ENCODE peak calls at places on chromosomes 5 and 9, in five cellular contexts. One of them, this sample, is unnamed.

GRCh38 chr5:135878156-135878620 is 17.5 kb downstream of the IL9 start:
- DNase-seq in aorta: no peak
- DNase-seq in activated CD4-positive, alpha-beta T cell treated with anti-CD3 and anti-CD28 coated beads, Interleukin-2, amount 50 U/mL, for 1 hour: no peak
- DNase-seq in T-helper 9 cell: no peak
- DNase-seq in stimulated activated CD4-positive, alpha-beta T cell treated with anti-CD3 and anti-CD28 coated beads, Interleukin-1b, Interleukin-23, amount 100 ng/mL, for 48 hours: no peak
- DNase-seq in this sample: no peak

GRCh38 chr5:154134499-154134898 is 56.0 kb upstream of the GALNT10 start:
- DNase-seq in aorta: no peak
- DNase-seq in activated CD4-positive, alpha-beta T cell treated with anti-CD3 and anti-CD28 coated beads, Interleukin-2, amount 50 U/mL, for 1 hour: no peak
- DNase-seq in T-helper 9 cell: no peak
- DNase-seq in stimulated activated CD4-positive, alpha-beta T cell treated with anti-CD3 and anti-CD28 coated beads, Interleukin-1b, Interleukin-23, amount 100 ng/mL, for 48 hours: no peak
- DNase-seq in this sample: no peak

GRCh38 chr5:149632311-149633251 is 51.3 kb downstream of the ARHGEF37 start:
- DNase-seq in aorta: no peak
- DNase-seq in activated CD4-positive, alpha-beta T cell treated with anti-CD3 and anti-CD28 coated beads, Interleukin-2, amount 50 U/mL, for 1 hour: no peak
- DNase-seq in T-helper 9 cell: no peak
- DNase-seq in stimulated activated CD4-positive, alpha-beta T cell treated with anti-CD3 and anti-CD28 coated beads, Interleukin-1b, Interleukin-23, amount 100 ng/mL, for 48 hours: no peak
- DNase-seq in this sample: no peak

GRCh38 chr9:3628239-3628638 is 102.4 kb upstream of the RFX3 start:
- DNase-seq in aorta: no peak
- DNase-seq in activated CD4-positive, alpha-beta T cell treated with anti-CD3 and anti-CD28 coated beads, Interleukin-2, amount 50 U/mL, for 1 hour: no peak
- DNase-seq in T-helper 9 cell: no peak
- DNase-seq in stimulated activated CD4-positive, alpha-beta T cell treated with anti-CD3 and anti-CD28 coated beads, Interleukin-1b, Interleukin-23, amount 100 ng/mL, for 48 hours: no peak
- DNase-seq in this sample: no peak

GRCh38 chr5:67552773-67553172 is 356.2 kb upstream of the CD180 start:
- DNase-seq in aorta: no peak
- DNase-seq in activated CD4-positive, alpha-beta T cell treated with anti-CD3 and anti-CD28 coated beads, Interleukin-2, amount 50 U/mL, for 1 hour: no peak
- DNase-seq in T-helper 9 cell: no peak
- DNase-seq in stimulated activated CD4-positive, alpha-beta T cell treated with anti-CD3 and anti-CD28 coated beads, Interleukin-1b, Interleukin-23, amount 100 ng/mL, for 48 hours: no peak
- DNase-seq in this sample: no peak

GRCh38 chr9:4145482-4145881 is 154.4 kb downstream of the GLIS3 start:
- DNase-seq in aorta: no peak
- DNase-seq in activated CD4-positive, alpha-beta T cell treated with anti-CD3 and anti-CD28 coated beads, Interleukin-2, amount 50 U/mL, for 1 hour: no peak
- DNase-seq in T-helper 9 cell: no peak
- DNase-seq in stimulated activated CD4-positive, alpha-beta T cell treated with anti-CD3 and anti-CD28 coated beads, Interleukin-1b, Interleukin-23, amount 100 ng/mL, for 48 hours: no peak
- DNase-seq in this sample: no peak

GRCh38 chr5:140246378-140247122 is 56.4 kb downstream of the PFDN1 start:
- DNase-seq in aorta: no peak
- DNase-seq in activated CD4-positive, alpha-beta T cell treated with anti-CD3 and anti-CD28 coated beads, Interleukin-2, amount 50 U/mL, for 1 hour: no peak
- DNase-seq in T-helper 9 cell: no peak
- DNase-seq in stimulated activated CD4-positive, alpha-beta T cell treated with anti-CD3 and anti-CD28 coated beads, Interleukin-1b, Interleukin-23, amount 100 ng/mL, for 48 hours: no peak
- DNase-seq in this sample: no peak

GRCh38 chr5:6443326-6443725 is 5.3 kb upstream of the UBE2QL1 start:
- DNase-seq in aorta: no peak
- DNase-seq in activated CD4-positive, alpha-beta T cell treated with anti-CD3 and anti-CD28 coated beads, Interleukin-2, amount 50 U/mL, for 1 hour: no peak
- DNase-seq in T-helper 9 cell: no peak
- DNase-seq in stimulated activated CD4-positive, alpha-beta T cell treated with anti-CD3 and anti-CD28 coated beads, Interleukin-1b, Interleukin-23, amount 100 ng/mL, for 48 hours: no peak
- DNase-seq in this sample: no peak

GRCh38 chr5:57066921-57067914 is 106.6 kb upstream of the GPBP1 start:
- DNase-seq in aorta: no peak
- DNase-seq in activated CD4-positive, alpha-beta T cell treated with anti-CD3 and anti-CD28 coated beads, Interleukin-2, amount 50 U/mL, for 1 hour: no peak
- DNase-seq in T-helper 9 cell: no peak
- DNase-seq in stimulated activated CD4-positive, alpha-beta T cell treated with anti-CD3 and anti-CD28 coated beads, Interleukin-1b, Interleukin-23, amount 100 ng/mL, for 48 hours: no peak
- DNase-seq in this sample: no peak

GRCh38 chr9:99133145-99133544 is 28.2 kb downstream of the TGFBR1 start:
- DNase-seq in aorta: no peak
- DNase-seq in activated CD4-positive, alpha-beta T cell treated with anti-CD3 and anti-CD28 coated beads, Interleukin-2, amount 50 U/mL, for 1 hour: no peak
- DNase-seq in T-helper 9 cell: no peak
- DNase-seq in stimulated activated CD4-positive, alpha-beta T cell treated with anti-CD3 and anti-CD28 coated beads, Interleukin-1b, Interleukin-23, amount 100 ng/mL, for 48 hours: no peak
- DNase-seq in this sample: no peak

GRCh38 chr5:79850316-79850822 is 140.7 kb downstream of the MTX3 start:
- DNase-seq in aorta: no peak
- DNase-seq in activated CD4-positive, alpha-beta T cell treated with anti-CD3 and anti-CD28 coated beads, Interleukin-2, amount 50 U/mL, for 1 hour: no peak
- DNase-seq in T-helper 9 cell: no peak
- DNase-seq in stimulated activated CD4-positive, alpha-beta T cell treated with anti-CD3 and anti-CD28 coated beads, Interleukin-1b, Interleukin-23, amount 100 ng/mL, for 48 hours: no peak
- DNase-seq in this sample: no peak

GRCh38 chr5:126988021-126988569 is 42.3 kb downstream of the MARCHF3 start:
- DNase-seq in aorta: no peak
- DNase-seq in activated CD4-positive, alpha-beta T cell treated with anti-CD3 and anti-CD28 coated beads, Interleukin-2, amount 50 U/mL, for 1 hour: no peak
- DNase-seq in T-helper 9 cell: no peak
- DNase-seq in stimulated activated CD4-positive, alpha-beta T cell treated with anti-CD3 and anti-CD28 coated beads, Interleukin-1b, Interleukin-23, amount 100 ng/mL, for 48 hours: peak
- DNase-seq in this sample: no peak

GRCh38 chr9:3873818-3874217 is 348.0 kb upstream of the RFX3 start:
- DNase-seq in aorta: no peak
- DNase-seq in activated CD4-positive, alpha-beta T cell treated with anti-CD3 and anti-CD28 coated beads, Interleukin-2, amount 50 U/mL, for 1 hour: no peak
- DNase-seq in T-helper 9 cell: no peak
- DNase-seq in stimulated activated CD4-positive, alpha-beta T cell treated with anti-CD3 and anti-CD28 coated beads, Interleukin-1b, Interleukin-23, amount 100 ng/mL, for 48 hours: no peak
- DNase-seq in this sample: no peak

GRCh38 chr9:75588808-75589207 is 301.7 kb upstream of the PCSK5 start:
- DNase-seq in aorta: no peak
- DNase-seq in activated CD4-positive, alpha-beta T cell treated with anti-CD3 and anti-CD28 coated beads, Interleukin-2, amount 50 U/mL, for 1 hour: no peak
- DNase-seq in T-helper 9 cell: no peak
- DNase-seq in stimulated activated CD4-positive, alpha-beta T cell treated with anti-CD3 and anti-CD28 coated beads, Interleukin-1b, Interleukin-23, amount 100 ng/mL, for 48 hours: no peak
- DNase-seq in this sample: no peak

GRCh38 chr9:27168496-27168895 is 59.5 kb downstream of the TEK start:
- DNase-seq in aorta: no peak
- DNase-seq in activated CD4-positive, alpha-beta T cell treated with anti-CD3 and anti-CD28 coated beads, Interleukin-2, amount 50 U/mL, for 1 hour: no peak
- DNase-seq in T-helper 9 cell: no peak
- DNase-seq in stimulated activated CD4-positive, alpha-beta T cell treated with anti-CD3 and anti-CD28 coated beads, Interleukin-1b, Interleukin-23, amount 100 ng/mL, for 48 hours: no peak
- DNase-seq in this sample: no peak

GRCh38 chr9:131670247-131670681 is 69.6 kb downstream of the RAPGEF1 start:
- DNase-seq in aorta: no peak
- DNase-seq in activated CD4-positive, alpha-beta T cell treated with anti-CD3 and anti-CD28 coated beads, Interleukin-2, amount 50 U/mL, for 1 hour: no peak
- DNase-seq in T-helper 9 cell: no peak
- DNase-seq in stimulated activated CD4-positive, alpha-beta T cell treated with anti-CD3 and anti-CD28 coated beads, Interleukin-1b, Interleukin-23, amount 100 ng/mL, for 48 hours: no peak
- DNase-seq in this sample: no peak

GRCh38 chr9:133700861-133701320 is 37.3 kb downstream of the SARDH start:
- DNase-seq in aorta: peak
- DNase-seq in activated CD4-positive, alpha-beta T cell treated with anti-CD3 and anti-CD28 coated beads, Interleukin-2, amount 50 U/mL, for 1 hour: no peak
- DNase-seq in T-helper 9 cell: no peak
- DNase-seq in stimulated activated CD4-positive, alpha-beta T cell treated with anti-CD3 and anti-CD28 coated beads, Interleukin-1b, Interleukin-23, amount 100 ng/mL, for 48 hours: no peak
- DNase-seq in this sample: no peak

GRCh38 chr9:19643875-19644274 is 145.0 kb downstream of the SLC24A2 start:
- DNase-seq in aorta: no peak
- DNase-seq in activated CD4-positive, alpha-beta T cell treated with anti-CD3 and anti-CD28 coated beads, Interleukin-2, amount 50 U/mL, for 1 hour: no peak
- DNase-seq in T-helper 9 cell: no peak
- DNase-seq in stimulated activated CD4-positive, alpha-beta T cell treated with anti-CD3 and anti-CD28 coated beads, Interleukin-1b, Interleukin-23, amount 100 ng/mL, for 48 hours: no peak
- DNase-seq in this sample: no peak

GRCh38 chr9:95670122-95670521 is 153.4 kb upstream of the PTCH1 start:
- DNase-seq in aorta: no peak
- DNase-seq in activated CD4-positive, alpha-beta T cell treated with anti-CD3 and anti-CD28 coated beads, Interleukin-2, amount 50 U/mL, for 1 hour: no peak
- DNase-seq in T-helper 9 cell: no peak
- DNase-seq in stimulated activated CD4-positive, alpha-beta T cell treated with anti-CD3 and anti-CD28 coated beads, Interleukin-1b, Interleukin-23, amount 100 ng/mL, for 48 hours: no peak
- DNase-seq in this sample: no peak

GRCh38 chr5:93403529-93403928 is 177.5 kb downstream of the NR2F1-AS1 start:
- DNase-seq in aorta: no peak
- DNase-seq in activated CD4-positive, alpha-beta T cell treated with anti-CD3 and anti-CD28 coated beads, Interleukin-2, amount 50 U/mL, for 1 hour: no peak
- DNase-seq in T-helper 9 cell: no peak
- DNase-seq in stimulated activated CD4-positive, alpha-beta T cell treated with anti-CD3 and anti-CD28 coated beads, Interleukin-1b, Interleukin-23, amount 100 ng/mL, for 48 hours: no peak
- DNase-seq in this sample: no peak

GRCh38 chr9:98917691-98918487 is 25.8 kb upstream of the COL15A1 start:
- DNase-seq in aorta: no peak
- DNase-seq in activated CD4-positive, alpha-beta T cell treated with anti-CD3 and anti-CD28 coated beads, Interleukin-2, amount 50 U/mL, for 1 hour: no peak
- DNase-seq in T-helper 9 cell: no peak
- DNase-seq in stimulated activated CD4-positive, alpha-beta T cell treated with anti-CD3 and anti-CD28 coated beads, Interleukin-1b, Interleukin-23, amount 100 ng/mL, for 48 hours: no peak
- DNase-seq in this sample: no peak

GRCh38 chr5:60843693-60844428 is at the start of gene ELOVL7:
- DNase-seq in aorta: peak
- DNase-seq in activated CD4-positive, alpha-beta T cell treated with anti-CD3 and anti-CD28 coated beads, Interleukin-2, amount 50 U/mL, for 1 hour: peak
- DNase-seq in T-helper 9 cell: no peak
- DNase-seq in stimulated activated CD4-positive, alpha-beta T cell treated with anti-CD3 and anti-CD28 coated beads, Interleukin-1b, Interleukin-23, amount 100 ng/mL, for 48 hours: peak
- DNase-seq in this sample: no peak

GRCh38 chr9:135239100-135239768 is 151.8 kb downstream of the OLFM1 start:
- DNase-seq in aorta: peak
- DNase-seq in activated CD4-positive, alpha-beta T cell treated with anti-CD3 and anti-CD28 coated beads, Interleukin-2, amount 50 U/mL, for 1 hour: no peak
- DNase-seq in T-helper 9 cell: no peak
- DNase-seq in stimulated activated CD4-positive, alpha-beta T cell treated with anti-CD3 and anti-CD28 coated beads, Interleukin-1b, Interleukin-23, amount 100 ng/mL, for 48 hours: no peak
- DNase-seq in this sample: no peak

GRCh38 chr9:77807846-77808749 is 160.0 kb upstream of the GNA14 start:
- DNase-seq in aorta: no peak
- DNase-seq in activated CD4-positive, alpha-beta T cell treated with anti-CD3 and anti-CD28 coated beads, Interleukin-2, amount 50 U/mL, for 1 hour: no peak
- DNase-seq in T-helper 9 cell: no peak
- DNase-seq in stimulated activated CD4-positive, alpha-beta T cell treated with anti-CD3 and anti-CD28 coated beads, Interleukin-1b, Interleukin-23, amount 100 ng/mL, for 48 hours: no peak
- DNase-seq in this sample: no peak

GRCh38 chr9:134412298-134412711 is 86.0 kb downstream of the RXRA start:
- DNase-seq in aorta: no peak
- DNase-seq in activated CD4-positive, alpha-beta T cell treated with anti-CD3 and anti-CD28 coated beads, Interleukin-2, amount 50 U/mL, for 1 hour: no peak
- DNase-seq in T-helper 9 cell: no peak
- DNase-seq in stimulated activated CD4-positive, alpha-beta T cell treated with anti-CD3 and anti-CD28 coated beads, Interleukin-1b, Interleukin-23, amount 100 ng/mL, for 48 hours: no peak
- DNase-seq in this sample: no peak

GRCh38 chr5:150441813-150442698 is 7.5 kb downstream of the RPS14 start:
- DNase-seq in aorta: no peak
- DNase-seq in activated CD4-positive, alpha-beta T cell treated with anti-CD3 and anti-CD28 coated beads, Interleukin-2, amount 50 U/mL, for 1 hour: no peak
- DNase-seq in T-helper 9 cell: no peak
- DNase-seq in stimulated activated CD4-positive, alpha-beta T cell treated with anti-CD3 and anti-CD28 coated beads, Interleukin-1b, Interleukin-23, amount 100 ng/mL, for 48 hours: no peak
- DNase-seq in this sample: no peak

GRCh38 chr9:98287383-98287782 is 31.9 kb upstream of the TBC1D2 start:
- DNase-seq in aorta: no peak
- DNase-seq in activated CD4-positive, alpha-beta T cell treated with anti-CD3 and anti-CD28 coated beads, Interleukin-2, amount 50 U/mL, for 1 hour: no peak
- DNase-seq in T-helper 9 cell: no peak
- DNase-seq in stimulated activated CD4-positive, alpha-beta T cell treated with anti-CD3 and anti-CD28 coated beads, Interleukin-1b, Interleukin-23, amount 100 ng/mL, for 48 hours: no peak
- DNase-seq in this sample: no peak

GRCh38 chr5:132661231-132662003 is 3.4 kb downstream of the IL13 start:
- DNase-seq in aorta: peak
- DNase-seq in activated CD4-positive, alpha-beta T cell treated with anti-CD3 and anti-CD28 coated beads, Interleukin-2, amount 50 U/mL, for 1 hour: no peak
- DNase-seq in T-helper 9 cell: no peak
- DNase-seq in stimulated activated CD4-positive, alpha-beta T cell treated with anti-CD3 and anti-CD28 coated beads, Interleukin-1b, Interleukin-23, amount 100 ng/mL, for 48 hours: no peak
- DNase-seq in this sample: no peak

GRCh38 chr5:35773936-35774335 is 82.8 kb upstream of the IL7R start:
- DNase-seq in aorta: no peak
- DNase-seq in activated CD4-positive, alpha-beta T cell treated with anti-CD3 and anti-CD28 coated beads, Interleukin-2, amount 50 U/mL, for 1 hour: no peak
- DNase-seq in T-helper 9 cell: no peak
- DNase-seq in stimulated activated CD4-positive, alpha-beta T cell treated with anti-CD3 and anti-CD28 coated beads, Interleukin-1b, Interleukin-23, amount 100 ng/mL, for 48 hours: peak
- DNase-seq in this sample: no peak

GRCh38 chr5:96572864-96573512 is 89.2 kb upstream of the CAST start:
- DNase-seq in aorta: no peak
- DNase-seq in activated CD4-positive, alpha-beta T cell treated with anti-CD3 and anti-CD28 coated beads, Interleukin-2, amount 50 U/mL, for 1 hour: no peak
- DNase-seq in T-helper 9 cell: no peak
- DNase-seq in stimulated activated CD4-positive, alpha-beta T cell treated with anti-CD3 and anti-CD28 coated beads, Interleukin-1b, Interleukin-23, amount 100 ng/mL, for 48 hours: no peak
- DNase-seq in this sample: no peak

GRCh38 chr9:21996438-21996837 is 1.8 kb downstream of the CDKN2B-AS1 start:
- DNase-seq in aorta: no peak
- DNase-seq in activated CD4-positive, alpha-beta T cell treated with anti-CD3 and anti-CD28 coated beads, Interleukin-2, amount 50 U/mL, for 1 hour: no peak
- DNase-seq in T-helper 9 cell: no peak
- DNase-seq in stimulated activated CD4-positive, alpha-beta T cell treated with anti-CD3 and anti-CD28 coated beads, Interleukin-1b, Interleukin-23, amount 100 ng/mL, for 48 hours: no peak
- DNase-seq in this sample: no peak

GRCh38 chr9:97766092-97766491 is 69.0 kb upstream of the XPA start:
- DNase-seq in aorta: no peak
- DNase-seq in activated CD4-positive, alpha-beta T cell treated with anti-CD3 and anti-CD28 coated beads, Interleukin-2, amount 50 U/mL, for 1 hour: no peak
- DNase-seq in T-helper 9 cell: no peak
- DNase-seq in stimulated activated CD4-positive, alpha-beta T cell treated with anti-CD3 and anti-CD28 coated beads, Interleukin-1b, Interleukin-23, amount 100 ng/mL, for 48 hours: no peak
- DNase-seq in this sample: no peak

GRCh38 chr5:88768411-88768810 is 114.6 kb downstream of the MEF2C start:
- DNase-seq in aorta: no peak
- DNase-seq in activated CD4-positive, alpha-beta T cell treated with anti-CD3 and anti-CD28 coated beads, Interleukin-2, amount 50 U/mL, for 1 hour: no peak
- DNase-seq in T-helper 9 cell: no peak
- DNase-seq in stimulated activated CD4-positive, alpha-beta T cell treated with anti-CD3 and anti-CD28 coated beads, Interleukin-1b, Interleukin-23, amount 100 ng/mL, for 48 hours: no peak
- DNase-seq in this sample: no peak

GRCh38 chr5:92552206-92553160 is 1028.5 kb downstream of the NR2F1-AS1 start:
- DNase-seq in aorta: no peak
- DNase-seq in activated CD4-positive, alpha-beta T cell treated with anti-CD3 and anti-CD28 coated beads, Interleukin-2, amount 50 U/mL, for 1 hour: no peak
- DNase-seq in T-helper 9 cell: no peak
- DNase-seq in stimulated activated CD4-positive, alpha-beta T cell treated with anti-CD3 and anti-CD28 coated beads, Interleukin-1b, Interleukin-23, amount 100 ng/mL, for 48 hours: no peak
- DNase-seq in this sample: no peak

GRCh38 chr9:133558191-133559126 is 24.0 kb downstream of the ADAMTSL2 start:
- DNase-seq in aorta: no peak
- DNase-seq in activated CD4-positive, alpha-beta T cell treated with anti-CD3 and anti-CD28 coated beads, Interleukin-2, amount 50 U/mL, for 1 hour: no peak
- DNase-seq in T-helper 9 cell: no peak
- DNase-seq in stimulated activated CD4-positive, alpha-beta T cell treated with anti-CD3 and anti-CD28 coated beads, Interleukin-1b, Interleukin-23, amount 100 ng/mL, for 48 hours: peak
- DNase-seq in this sample: no peak

GRCh38 chr9:136713555-136713949 is 1.2 kb downstream of the DIPK1B start:
- DNase-seq in aorta: no peak
- DNase-seq in activated CD4-positive, alpha-beta T cell treated with anti-CD3 and anti-CD28 coated beads, Interleukin-2, amount 50 U/mL, for 1 hour: no peak
- DNase-seq in T-helper 9 cell: no peak
- DNase-seq in stimulated activated CD4-positive, alpha-beta T cell treated with anti-CD3 and anti-CD28 coated beads, Interleukin-1b, Interleukin-23, amount 100 ng/mL, for 48 hours: no peak
- DNase-seq in this sample: no peak

GRCh38 chr5:157286761-157287211 is 20.9 kb downstream of the CYFIP2 start:
- DNase-seq in aorta: no peak
- DNase-seq in activated CD4-positive, alpha-beta T cell treated with anti-CD3 and anti-CD28 coated beads, Interleukin-2, amount 50 U/mL, for 1 hour: no peak
- DNase-seq in T-helper 9 cell: no peak
- DNase-seq in stimulated activated CD4-positive, alpha-beta T cell treated with anti-CD3 and anti-CD28 coated beads, Interleukin-1b, Interleukin-23, amount 100 ng/mL, for 48 hours: no peak
- DNase-seq in this sample: no peak